ENCODE peak calls at places on chromosomes 2 and 18, in five cellular contexts. W, K, Y, H and A are unnamed samples.

GRCh38 chr18:78659748-78660147 is 319.9 kb upstream of the SALL3 start:
- DNase-seq in Y (peak), W (no peak), K (peak), H (no peak), A (no peak)

GRCh38 chr2:8806885-8807701 is 30.3 kb downstream of the KIDINS220 start:
- DNase-seq in W (no peak), Y (no peak), H (no peak), K (no peak), A (no peak)

GRCh38 chr2:84395819-84396218 is 63.3 kb downstream of the SUCLG1 start:
- DNase-seq in Y (no peak), W (no peak), H (no peak), K (no peak), A (no peak)

GRCh38 chr2:72143441-72144356 is 4.0 kb downstream of the CYP26B1 start:
- DNase-seq in Y (peak), W (no peak), K (no peak), H (no peak), A (no peak)

GRCh38 chr2:63257473-63257872 is 206.8 kb downstream of the OTX1 start:
- DNase-seq in H (peak), W (no peak), K (no peak), Y (no peak), A (no peak)

GRCh38 chr2:170006592-170007327 is 171.2 kb upstream of the MYO3B start:
- DNase-seq in Y (no peak), H (no peak), K (no peak), W (no peak), A (no peak)

GRCh38 chr2:218863021-218863520 is 3.5 kb downstream of the WNT6 start:
- DNase-seq in Y (no peak), H (no peak), W (no peak), K (no peak), A (no peak)

GRCh38 chr2:81650048-81650971 is 1345.8 kb upstream of the LRRTM1 start:
- DNase-seq in Y (peak), H (no peak), K (no peak), W (no peak), A (no peak)

GRCh38 chr2:152511981-152512380 is 177.0 kb downstream of the FMNL2 start:
- DNase-seq in H (no peak), K (no peak), Y (no peak), W (no peak), A (no peak)

GRCh38 chr2:104969564-104969963 is 68.3 kb upstream of the MRPS9 start:
- DNase-seq in W (no peak), K (peak), H (no peak), Y (peak), A (no peak)

GRCh38 chr2:54760310-54760709 is 36.8 kb downstream of the EML6 start:
- DNase-seq in Y (no peak), K (no peak), W (no peak), H (no peak), A (no peak)

GRCh38 chr18:80210312-80211083 is 36.8 kb downstream of the PARD6G start:
- DNase-seq in Y (no peak), W (no peak), K (no peak), H (no peak), A (peak)

GRCh38 chr18:76620326-76620813 is 125.3 kb upstream of the ZNF516 start:
- DNase-seq in H (peak), W (no peak), K (peak), Y (peak), A (no peak)

GRCh38 chr2:134792147-134792546 is 46.3 kb upstream of the ACMSD start:
- DNase-seq in Y (no peak), H (no peak), W (no peak), K (no peak), A (no peak)

GRCh38 chr18:57787068-57787682 is 15.9 kb downstream of the ATP8B1 start:
- DNase-seq in Y (no peak), W (no peak), K (no peak), H (no peak), A (no peak)

GRCh38 chr18:57786038-57786437 is 17.1 kb downstream of the ATP8B1 start:
- DNase-seq in Y (no peak), H (no peak), W (no peak), K (no peak), A (no peak)

GRCh38 chr18:57784816-57785144 is 18.3 kb downstream of the ATP8B1 start:
- DNase-seq in H (no peak), Y (no peak), W (no peak), K (no peak), A (no peak)

GRCh38 chr18:57781128-57781463 is 22.0 kb downstream of the ATP8B1 start:
- DNase-seq in Y (no peak), K (no peak), H (no peak), W (no peak), A (no peak)

DNA sequence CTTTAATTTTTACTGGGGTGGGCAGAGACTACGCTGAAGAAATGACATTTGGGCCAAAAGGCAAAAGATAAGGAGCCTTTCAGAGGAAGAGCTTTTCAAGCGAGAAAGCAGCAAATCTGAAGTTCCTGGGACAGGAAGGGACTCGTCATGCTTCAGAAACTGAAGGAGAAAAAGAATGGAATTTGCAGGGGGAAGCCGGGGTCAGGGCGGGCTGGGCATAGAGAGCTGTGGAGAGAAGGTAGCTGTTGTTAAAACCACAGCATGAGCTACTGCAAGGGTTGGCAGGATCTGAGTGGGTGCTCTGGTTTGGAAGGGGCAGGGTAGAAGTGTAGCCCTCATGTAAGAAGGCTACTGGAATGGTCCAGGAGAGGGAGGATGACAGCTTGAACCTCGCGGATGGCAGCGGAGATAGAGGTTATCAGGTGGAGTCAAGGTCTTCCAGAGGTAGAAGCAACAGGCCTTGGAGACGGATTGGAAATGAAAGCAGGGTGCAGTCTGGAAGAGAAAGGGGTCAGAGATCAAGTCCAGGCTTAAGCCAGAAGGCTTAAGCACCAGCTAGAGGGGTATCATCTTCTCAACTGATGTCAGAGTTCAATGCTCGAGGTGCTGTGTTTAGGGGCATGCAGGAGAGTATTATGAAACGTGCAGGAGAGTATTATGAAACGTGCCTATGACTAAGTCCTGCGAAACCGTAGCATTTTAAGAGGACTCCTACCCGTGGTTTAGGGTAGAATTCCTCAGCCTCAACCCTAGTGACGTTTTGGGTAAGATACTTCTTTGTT is 18.9 kb downstream of the ATP8B1 start:
- DNase-seq in K (peak), W (no peak), Y (no peak), H (no peak), A (peak)
- TF ChIP-seq JUNB in K (no peak), W (no peak), Y (no peak), H (no peak), A (no peak)

DNA sequence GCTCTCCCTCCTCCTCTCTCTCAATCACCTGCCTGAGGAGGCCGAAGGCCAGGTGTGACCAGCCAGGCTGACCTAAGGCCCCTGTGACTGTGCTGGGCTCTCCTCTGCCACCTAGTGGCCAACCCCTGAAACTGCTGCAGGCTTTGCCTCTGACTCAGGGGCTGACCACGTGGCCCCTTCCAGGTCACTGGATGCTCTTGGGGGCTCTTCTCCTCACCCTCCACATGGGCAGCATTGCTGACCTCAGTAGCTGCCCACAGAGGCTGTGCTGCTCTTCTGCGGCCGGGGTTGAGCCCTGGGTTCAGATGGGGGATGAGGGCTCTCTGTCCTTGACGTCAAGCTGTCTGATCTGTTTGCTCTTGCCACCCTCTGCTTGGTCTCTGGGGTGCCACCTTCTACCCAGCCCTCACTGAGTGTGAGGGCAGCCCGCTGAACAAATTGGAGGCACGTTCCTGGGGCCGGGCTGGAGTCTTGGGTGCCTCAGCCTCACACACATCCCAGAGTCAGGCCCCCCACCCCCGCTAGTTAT is 122.7 kb downstream of the TWIST2 start:
- DNase-seq in Y (peak), W (peak), H (no peak), K (peak), A (peak)
- TF ChIP-seq JUNB in Y (no peak), W (no peak), H (no peak), K (no peak), A (no peak)

DNA sequence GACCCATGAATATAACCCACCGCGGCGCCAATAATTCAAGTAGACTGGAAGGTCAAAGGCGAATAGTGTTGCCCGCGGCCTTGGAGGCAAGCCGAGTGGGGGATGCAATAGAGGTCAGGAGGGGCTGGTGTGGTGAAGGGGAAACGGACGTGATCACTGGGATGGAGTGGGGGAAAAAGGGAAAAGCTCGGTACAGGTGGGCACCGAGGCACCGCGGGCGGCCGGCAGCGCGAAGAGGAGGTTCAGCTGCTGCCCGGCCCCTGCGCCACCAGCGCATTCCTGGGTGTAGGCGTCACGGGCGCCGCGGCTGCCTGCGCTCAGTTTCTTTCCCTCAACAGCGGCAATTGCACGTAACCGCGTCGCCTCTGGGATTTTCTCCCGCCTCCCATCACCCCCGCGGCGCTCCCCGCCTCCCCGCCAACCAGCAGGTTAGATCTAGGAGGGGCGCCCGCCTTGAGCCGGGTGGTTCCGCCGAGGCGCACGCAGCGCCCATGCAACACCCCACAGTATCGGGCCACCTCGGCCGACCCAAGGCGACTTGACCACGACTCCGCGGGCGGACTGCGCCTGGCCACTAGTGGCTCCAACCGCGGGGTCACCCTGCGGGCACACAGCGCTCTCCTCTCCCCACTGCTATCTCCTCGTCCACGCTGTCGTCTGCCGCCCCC is 1.5 kb downstream of the RND3 start:
- DNase-seq in W (peak), K (no peak), Y (peak), H (no peak), A (no peak)
- TF ChIP-seq JUNB in W (no peak), K (no peak), Y (no peak), H (no peak), A (no peak)

GRCh38 chr2:55782528-55783173 is 89.0 kb upstream of the PNPT1 start:
- DNase-seq in Y (no peak), K (no peak), H (no peak), W (no peak), A (no peak)

GRCh38 chr2:55781542-55781941 is 87.9 kb upstream of the PNPT1 start:
- DNase-seq in W (no peak), K (no peak), Y (no peak), H (no peak), A (no peak)

GRCh38 chr2:55776479-55776878 is 82.8 kb upstream of the PNPT1 start:
- DNase-seq in W (no peak), H (no peak), Y (no peak), K (no peak), A (no peak)

GRCh38 chr2:55776966-55777365 is 83.3 kb upstream of the PNPT1 start:
- DNase-seq in Y (no peak), W (no peak), K (no peak), H (no peak), A (no peak)

GRCh38 chr2:55779459-55780421 is 86.1 kb upstream of the PNPT1 start:
- DNase-seq in H (no peak), K (no peak), W (peak), Y (no peak), A (peak)
- TF ChIP-seq JUNB in H (no peak), K (no peak), W (peak), Y (no peak), A (no peak)